ENCODE peak calls at places on chromosomes 1 and 21, in eight cellular contexts. N is CD4-positive, CD25-positive, alpha-beta regulatory T cell; B is activated CD4-positive, alpha-beta T cell treated with anti-CD3 and anti-CD28 coated beads, Interleukin-2, amount 10 ng/mL, durations not matched to agents 7 days and 5 days; O is CD4-positive, alpha-beta T cell; W is AG20443; J is DMS153; Y is NCI-H2081; X is T follicular helper cell. L is an unnamed sample.
A peak's percentile ranks its signal among the peaks of the same experiment; 100 is the strongest.

GRCh38 chr1:78229344-78229743 is 183.6 kb downstream of the GIPC2 start:
- DNase-seq in X (no peak), Y (no peak), N (no peak), W (peak; percentile 76), B (no peak), O (no peak), J (no peak), L (peak; percentile 76)

GRCh38 chr1:44212355-44213221 is 683 bp upstream of the DMAP1 start:
- DNase-seq in O (no peak), W (no peak), N (no peak), X (no peak), Y (no peak), J (no peak), B (peak; percentile 45), L (no peak)

GRCh38 chr1:34132161-34132420 is 32.9 kb downstream of the CSMD2 start:
- DNase-seq in Y (no peak), J (no peak), B (no peak), X (no peak), O (no peak), W (no peak), N (no peak), L (no peak)

GRCh38 chr1:214349781-214350180 is 68.8 kb downstream of the SMYD2 start:
- DNase-seq in N (no peak), Y (no peak), O (no peak), B (no peak), W (peak; percentile 28), X (no peak), J (no peak), L (peak; percentile 72)

GRCh38 chr1:21670059-21670881 is 1.1 kb upstream of the RAP1GAP start:
- DNase-seq in J (no peak), Y (no peak), O (no peak), B (no peak), N (no peak), W (no peak), X (no peak), L (no peak)

GRCh38 chr21:25881524-25882376 is 147.0 kb downstream of the GABPA start:
- DNase-seq in J (no peak), Y (peak; percentile 54), O (peak; percentile 37), X (peak; percentile 19), N (peak; percentile 54), B (peak; percentile 65), W (peak; percentile 82), L (peak; percentile 56)

GRCh38 chr1:223748773-223749733 is 36.7 kb downstream of the CAPN2 start:
- DNase-seq in W (peak; percentile 85), O (peak; percentile 51), J (no peak), Y (no peak), X (peak; percentile 43), N (peak; percentile 71), B (peak; percentile 64), L (no peak)

GRCh38 chr21:27466175-27466574 is 499.3 kb upstream of the ADAMTS5 start:
- DNase-seq in Y (no peak), X (no peak), O (no peak), N (no peak), J (no peak), B (no peak), W (no peak), L (no peak)

GRCh38 chr1:36351222-36351977 is 28.0 kb upstream of the EVA1B start:
- DNase-seq in J (no peak), B (no peak), O (no peak), X (no peak), Y (no peak), W (peak; percentile 87), N (no peak), L (peak; percentile 92)

GRCh38 chr1:118132000-118132399 is 53.0 kb downstream of the SPAG17 start:
- DNase-seq in Y (no peak), J (no peak), O (no peak), N (no peak), X (no peak), W (no peak), B (no peak), L (no peak)

GRCh38 chr1:194654956-194655355 is 1468.5 kb upstream of the B3GALT2 start:
- DNase-seq in J (no peak), Y (no peak), O (no peak), B (no peak), W (no peak), X (no peak), N (no peak), L (no peak)

GRCh38 chr1:59705849-59706599 is 108.7 kb upstream of the HOOK1 start:
- DNase-seq in O (no peak), X (no peak), Y (no peak), N (no peak), B (no peak), J (no peak), W (peak; percentile 27), L (peak; percentile 77)

GRCh38 chr1:41418868-41419583 is 57.8 kb downstream of the FOXO6 start:
- DNase-seq in X (no peak), B (no peak), W (peak; percentile 96), J (peak; percentile 93), O (no peak), N (no peak), Y (peak; percentile 35), L (peak; percentile 92)

GRCh38 chr1:52341861-52342260 is 24.1 kb downstream of the CC2D1B start:
- DNase-seq in B (no peak), Y (no peak), O (no peak), N (no peak), W (no peak), J (no peak), X (no peak), L (no peak)

GRCh38 chr1:208559597-208559996 is 315.4 kb upstream of the PLXNA2 start:
- DNase-seq in O (no peak), B (no peak), Y (no peak), X (no peak), W (no peak), J (no peak), N (no peak), L (no peak)

GRCh38 chr1:109307363-109308021 is 681 bp upstream of the MYBPHL start:
- DNase-seq in X (no peak), O (no peak), W (no peak), B (no peak), J (peak; percentile 45), N (no peak), Y (peak; percentile 17), L (no peak)

GRCh38 chr1:155069551-155070391 is 6.2 kb downstream of the EFNA4 start:
- DNase-seq in N (no peak), X (no peak), W (no peak), Y (peak; percentile 77), B (no peak), O (no peak), J (peak; percentile 54), L (no peak)

GRCh38 chr1:234069760-234070159 is 165.3 kb downstream of the SLC35F3 start:
- DNase-seq in N (no peak), O (no peak), B (no peak), X (no peak), J (no peak), Y (no peak), W (no peak), L (peak; percentile 3)

GRCh38 chr1:181189691-181190361 is 101.3 kb downstream of the IER5 start:
- DNase-seq in X (peak; percentile 58), N (peak; percentile 71), J (peak; percentile 69), O (peak; percentile 68), W (peak; percentile 93), B (peak; percentile 70), Y (peak; percentile 49), L (peak; percentile 20)

GRCh38 chr1:218361298-218362065 is 16.3 kb downstream of the TGFB2 start:
- DNase-seq in W (peak; percentile 50), J (no peak), N (no peak), X (no peak), O (no peak), Y (no peak), B (no peak), L (no peak)

GRCh38 chr1:182628657-182629056 is 24.5 kb upstream of the RGS16 start:
- DNase-seq in O (no peak), J (no peak), B (no peak), W (no peak), Y (no peak), N (no peak), X (no peak), L (no peak)

L was measured in NCI-H226.